ENCODE peak calls at places on chromosomes 6 and 20, in five cellular contexts. L, I, E, A and Y are unnamed samples.

GRCh38 chr6:71393471-71393870 is 104.9 kb downstream of the OGFRL1 start:
- DNase-seq in L (no peak), I (no peak), E (no peak), A (no peak), Y (no peak)

GRCh38 chr20:62860924-62861691 is 514 bp downstream of the TCFL5 start:
- DNase-seq in L (peak), I (peak), E (peak), A (no peak), Y (no peak)

GRCh38 chr20:33180169-33180568 is 12.2 kb downstream of the BPIFA2 start:
- DNase-seq in L (no peak), I (no peak), E (no peak), A (no peak), Y (no peak)

GRCh38 chr6:158445426-158446085 is 114.3 kb upstream of the TMEM181 start:
- DNase-seq in L (no peak), I (no peak), E (no peak), A (no peak), Y (no peak)

GRCh38 chr20:48938670-48939069 is 17.2 kb downstream of the ARFGEF2 start:
- DNase-seq in L (no peak), I (no peak), E (no peak), A (no peak), Y (no peak)

GRCh38 chr20:24160563-24161355 is 172.2 kb upstream of the GGTLC1 start:
- DNase-seq in L (peak), I (no peak), E (no peak), A (peak), Y (peak)

GRCh38 chr6:149983145-149983544 is 19.4 kb downstream of the ULBP1 start:
- DNase-seq in L (no peak), I (no peak), E (no peak), A (no peak), Y (no peak)

GRCh38 chr6:73062837-73063236 is 162.5 kb downstream of the KHDC1L start:
- DNase-seq in L (no peak), I (no peak), E (no peak), A (no peak), Y (no peak)

GRCh38 chr6:158488065-158488464 is 71.8 kb upstream of the TMEM181 start:
- DNase-seq in L (no peak), I (no peak), E (no peak), A (no peak), Y (no peak)

GRCh38 chr6:36682328-36683144 is 4.0 kb downstream of the CDKN1A start:
- DNase-seq in L (peak), I (peak), E (peak), A (no peak), Y (peak)